ENCODE peak calls at places on chromosome 13, in five cellular contexts. One of them, this sample, is unnamed.

GRCh38 chr13:110232756-110233155 is 74.2 kb downstream of the COL4A1 start:
- DNase-seq in fibroblast of mammary gland: peak; percentile 95
- DNase-seq in LoVo: no peak
- DNase-seq in NCI-H1092 treated with DMSO at 0.1 percent for 48 hours: no peak
- DNase-seq in amygdala: no peak
- DNase-seq in this sample: no peak

GRCh38 chr13:21735621-21736401 is 64.9 kb downstream of the FGF9 start:
- DNase-seq in fibroblast of mammary gland: no peak
- DNase-seq in LoVo: no peak
- DNase-seq in NCI-H1092 treated with DMSO at 0.1 percent for 48 hours: peak; percentile 70
- DNase-seq in amygdala: no peak
- DNase-seq in this sample: no peak

GRCh38 chr13:48542581-48543341 is 9.9 kb upstream of the RCBTB2 start:
- DNase-seq in fibroblast of mammary gland: peak; percentile 20
- DNase-seq in LoVo: no peak
- DNase-seq in NCI-H1092 treated with DMSO at 0.1 percent for 48 hours: peak; percentile 62
- DNase-seq in amygdala: peak; percentile 4
- DNase-seq in this sample: peak; percentile 63

GRCh38 chr13:28597641-28598040 is 61.3 kb upstream of the POMP start:
- DNase-seq in fibroblast of mammary gland: peak; percentile 86
- DNase-seq in LoVo: no peak
- DNase-seq in NCI-H1092 treated with DMSO at 0.1 percent for 48 hours: no peak
- DNase-seq in amygdala: no peak
- DNase-seq in this sample: peak; percentile 86

GRCh38 chr13:39347926-39348901 is 254.8 kb downstream of the LHFPL6 start:
- DNase-seq in fibroblast of mammary gland: no peak
- DNase-seq in LoVo: no peak
- DNase-seq in NCI-H1092 treated with DMSO at 0.1 percent for 48 hours: no peak
- DNase-seq in amygdala: no peak
- DNase-seq in this sample: no peak

GRCh38 chr13:112725346-112726017 is 35.6 kb downstream of the ATP11A start:
- DNase-seq in fibroblast of mammary gland: no peak
- DNase-seq in LoVo: peak; percentile 4
- DNase-seq in NCI-H1092 treated with DMSO at 0.1 percent for 48 hours: peak; percentile 87
- DNase-seq in amygdala: no peak
- DNase-seq in this sample: peak; percentile 12

GRCh38 chr13:32116210-32116609 is 84.6 kb downstream of the FRY start:
- DNase-seq in fibroblast of mammary gland: no peak
- DNase-seq in LoVo: no peak
- DNase-seq in NCI-H1092 treated with DMSO at 0.1 percent for 48 hours: no peak
- DNase-seq in amygdala: no peak
- DNase-seq in this sample: no peak

GRCh38 chr13:59901191-59901590 is 262.5 kb downstream of the DIAPH3 start:
- DNase-seq in fibroblast of mammary gland: no peak
- DNase-seq in LoVo: no peak
- DNase-seq in NCI-H1092 treated with DMSO at 0.1 percent for 48 hours: no peak
- DNase-seq in amygdala: no peak
- DNase-seq in this sample: no peak

GRCh38 chr13:45995245-45995644 is 57.3 kb downstream of the ZC3H13 start:
- DNase-seq in fibroblast of mammary gland: no peak
- DNase-seq in LoVo: no peak
- DNase-seq in NCI-H1092 treated with DMSO at 0.1 percent for 48 hours: no peak
- DNase-seq in amygdala: no peak
- DNase-seq in this sample: no peak